ENCODE peak calls at places on chromosome 12, in four cellular contexts. K is A549; P is GM23338; Z is CD8-positive, alpha-beta T cell. T is an unnamed sample.

GRCh38 chr12:115847398-115847797 is 430.1 kb downstream of the MED13L start:
- DNase-seq in K (no peak), P (no peak), Z (no peak), T (no peak)

GRCh38 chr12:66144796-66145754 is 14.5 kb upstream of the LLPH start:
- DNase-seq in K (peak), P (peak), Z (no peak), T (no peak)

GRCh38 chr12:27293463-27293862 is 39.2 kb upstream of the BMAL2 start:
- DNase-seq in K (no peak), P (no peak), Z (no peak), T (no peak)

GRCh38 chr12:75774309-75775052 is 257.1 kb downstream of the PHLDA1 start:
- DNase-seq in K (no peak), P (no peak), Z (no peak), T (no peak)

GRCh38 chr12:95411466-95411865 is 62.5 kb upstream of the METAP2 start:
- DNase-seq in K (no peak), P (no peak), Z (no peak), T (no peak)

GRCh38 chr12:96493101-96493500 is 3.7 kb downstream of the CFAP54 start:
- DNase-seq in K (no peak), P (no peak), Z (no peak), T (no peak)

GRCh38 chr12:79835377-79835843 is 99.5 kb downstream of the PPP1R12A start:
- DNase-seq in K (no peak), P (no peak), Z (no peak), T (no peak)

GRCh38 chr12:67434653-67435375 is 165.7 kb downstream of the CAND1 start:
- DNase-seq in K (peak), P (no peak), Z (no peak), T (no peak)

GRCh38 chr12:78802593-78802992 is 62.0 kb upstream of the SYT1 start:
- DNase-seq in K (peak), P (peak), Z (no peak), T (no peak)

GRCh38 chr12:91109148-91109564 is 2.1 kb downstream of the LUM start:
- DNase-seq in K (peak), P (peak), Z (peak), T (no peak)

GRCh38 chr12:50458606-50459005 is 46.2 kb upstream of the DIP2B start:
- DNase-seq in K (no peak), P (no peak), Z (no peak), T (no peak)

GRCh38 chr12:121295746-121296617 is 527 bp downstream of the CAMKK2 start:
- DNase-seq in K (peak), P (peak), Z (no peak), T (no peak)

GRCh38 chr12:63326260-63326659 is 175.3 kb upstream of the AVPR1A start:
- DNase-seq in K (no peak), P (no peak), Z (no peak), T (no peak)

GRCh38 chr12:90203556-90203955 is 494.9 kb upstream of the ATP2B1 start:
- DNase-seq in K (no peak), P (no peak), Z (no peak), T (no peak)

GRCh38 chr12:58917699-58918334 is 2.5 kb downstream of the LRIG3 start:
- DNase-seq in K (no peak), P (no peak), Z (no peak), T (no peak)

DNA sequence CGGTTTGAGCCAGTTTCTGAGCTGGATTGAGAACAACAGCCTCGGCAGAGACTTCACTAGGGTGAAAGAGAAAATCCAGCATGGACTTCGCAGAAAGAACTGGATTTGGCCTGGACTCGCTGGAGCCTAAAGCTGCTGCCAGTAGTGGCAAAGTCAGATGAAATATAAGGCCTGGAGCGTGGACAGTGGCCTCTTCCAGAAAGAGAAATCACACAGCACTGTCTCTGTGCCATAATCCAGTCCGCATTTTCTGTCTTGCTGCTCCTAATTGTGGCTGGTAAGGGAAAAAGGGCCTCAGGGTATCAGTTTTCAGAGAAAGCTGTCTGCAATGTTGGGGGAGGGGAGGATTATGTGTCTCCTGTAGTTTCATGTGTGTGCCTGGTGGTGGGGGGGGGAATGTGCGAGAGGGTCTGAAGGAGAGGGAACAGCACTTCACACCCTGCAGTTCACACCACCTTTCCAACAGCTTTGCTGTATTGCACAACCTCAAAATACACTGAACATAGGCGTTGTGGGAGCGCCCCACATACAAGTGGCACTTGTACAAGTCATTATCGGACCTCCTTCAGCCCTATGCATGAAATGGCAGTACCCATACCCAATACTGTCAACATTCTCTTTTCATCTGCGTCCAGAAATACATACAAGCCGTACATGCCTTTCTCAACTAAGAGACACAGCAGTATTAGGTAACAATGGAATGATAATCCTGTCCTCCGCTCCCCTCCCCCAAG is 107.6 kb upstream of the ATF7IP start:
- DNase-seq in K (peak), P (peak), Z (peak), T (peak)
- TF ChIP-seq CTCF in K (no peak), P (no peak), Z (no peak), T (no peak)

DNA sequence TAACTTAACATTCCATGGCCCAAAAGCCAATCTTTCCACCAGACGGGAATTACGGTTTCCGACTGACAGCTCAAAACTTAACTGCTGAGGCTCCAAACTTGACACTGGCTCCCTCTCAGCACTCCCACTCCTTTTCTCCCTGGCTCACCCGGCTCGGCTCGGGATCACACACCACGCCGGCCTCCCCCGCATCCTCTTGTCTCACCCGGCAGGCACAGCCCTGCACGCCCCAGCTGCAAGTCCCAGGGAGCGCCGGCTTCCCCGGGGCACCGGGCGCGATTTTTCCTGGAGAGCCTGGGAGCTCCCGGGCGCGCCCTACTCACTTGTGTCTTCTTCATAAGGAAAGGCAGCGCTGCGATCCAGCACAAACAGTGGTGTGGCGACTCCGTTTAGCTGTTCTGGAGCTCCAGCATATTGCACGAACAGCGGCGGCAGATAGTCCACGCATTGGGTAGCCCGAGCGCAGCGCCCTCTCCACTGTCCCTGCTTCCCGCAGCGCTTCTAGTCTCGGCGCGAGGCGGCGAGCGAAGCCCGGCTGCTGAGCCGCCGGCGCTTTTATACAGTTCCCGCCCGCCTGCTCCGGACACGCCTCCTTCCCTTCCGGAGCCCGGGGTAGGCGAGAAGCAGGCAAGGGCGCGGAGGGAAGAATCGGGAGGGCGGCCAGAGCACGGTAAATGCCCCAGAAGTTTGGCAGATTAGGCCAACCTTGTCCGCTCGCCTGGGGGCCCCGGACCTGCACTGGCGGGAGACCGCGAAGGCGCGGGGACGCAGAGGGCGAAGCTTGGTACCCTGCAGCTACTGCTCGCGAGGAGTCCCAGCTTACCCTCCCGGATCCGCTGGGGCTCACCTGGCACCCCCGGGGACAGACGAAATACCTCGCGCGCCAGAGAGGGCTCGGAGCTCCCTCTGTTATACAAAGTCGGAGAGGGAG is at the start of gene KITLG:
- DNase-seq in K (peak), P (peak), Z (no peak), T (peak)
- TF ChIP-seq CTCF in K (peak), P (peak), Z (no peak), T (peak)

GRCh38 chr12:32261638-32262037 is 137.7 kb upstream of the FGD4 start:
- DNase-seq in K (peak), P (peak), Z (no peak), T (no peak)
- TF ChIP-seq CTCF in K (peak), P (peak), Z (no peak), T (peak)

GRCh38 chr12:112539221-112539620 is 120.5 kb downstream of the PTPN11 start:
- DNase-seq in K (peak), P (no peak), Z (no peak), T (no peak)
- TF ChIP-seq CTCF in K (peak), P (no peak), Z (no peak), T (peak)

GRCh38 chr12:124863409-124864325 is at the start of gene SCARB1:
- DNase-seq in K (peak), P (peak), Z (peak), T (peak)
- TF ChIP-seq CTCF in K (no peak), P (no peak), Z (no peak), T (peak)

DNA sequence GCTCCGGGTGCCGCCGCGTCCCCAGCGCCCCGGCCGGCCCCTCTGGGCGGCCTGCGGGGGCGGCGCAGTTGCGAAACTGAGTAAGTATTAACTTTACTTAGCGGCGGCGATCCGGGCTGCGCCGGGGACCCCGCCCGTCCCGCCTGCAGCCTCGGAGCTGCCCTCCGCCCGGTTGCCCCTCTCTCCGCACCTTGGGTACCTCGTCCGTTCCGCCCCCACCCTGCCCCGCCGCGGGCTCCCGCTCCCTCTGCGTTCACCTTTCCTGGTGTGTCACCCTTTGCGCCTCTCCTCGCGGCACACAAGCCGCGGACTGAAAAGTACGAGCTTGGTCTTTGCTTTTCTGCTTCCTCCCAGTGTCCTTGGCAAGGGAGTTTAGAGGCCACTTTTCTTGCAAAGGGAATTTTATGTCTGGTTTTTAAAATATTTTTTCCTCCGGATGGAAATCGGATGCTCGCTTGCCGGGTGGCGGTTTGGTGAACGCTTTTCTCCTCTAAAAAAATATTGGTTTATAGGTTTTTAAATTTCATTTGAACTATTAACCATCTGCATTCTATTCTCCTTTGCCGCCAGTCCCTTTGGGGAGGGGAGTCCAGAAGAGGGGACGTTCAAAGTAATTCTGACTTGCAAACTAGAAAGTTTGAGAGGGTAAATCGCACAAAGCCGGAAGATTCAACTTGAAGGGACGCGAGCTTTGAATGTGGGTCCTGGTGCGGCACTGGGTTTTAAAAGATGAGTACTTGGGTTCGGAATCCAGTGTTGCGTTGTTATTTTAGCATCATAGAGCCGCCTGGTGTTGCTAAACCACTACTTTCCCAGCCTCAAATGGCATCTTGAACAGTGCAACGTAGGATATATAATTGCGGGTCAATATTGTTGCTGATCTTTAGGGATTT is 833 bp downstream of the RASSF8 start:
- DNase-seq in K (peak), P (peak), Z (no peak), T (no peak)
- TF ChIP-seq CTCF in K (no peak), P (no peak), Z (no peak), T (peak)

T was measured in type B pancreatic cell.